ENCODE peak calls at places on chromosomes 5 and 9, in seven cellular contexts. X is activated CD8-positive, alpha-beta memory T cell treated with anti-CD3 and anti-CD28 coated beads for 48 hours; J is left cardiac atrium; G is RKO; I is tibial artery; Z is HEK293T; K is neural crest cell. B is an unnamed sample.

GRCh38 chr9:116928884-116929283 is 241.8 kb downstream of the TRIM32 start:
- DNase-seq in X (no peak), J (no peak), G (no peak), I (no peak), Z (no peak), K (no peak), B (peak; percentile 21)

GRCh38 chr5:90096415-90097081 is 313.0 kb downstream of the CETN3 start:
- DNase-seq in X (no peak), J (peak; percentile 79), G (peak; percentile 88), I (no peak), Z (peak; percentile 12), K (no peak), B (peak; percentile 20)

GRCh38 chr5:140351609-140352334 is 5.4 kb upstream of the HBEGF start:
- DNase-seq in X (no peak), J (no peak), G (peak; percentile 65), I (peak; percentile 48), Z (peak; percentile 61), K (peak; percentile 70), B (peak; percentile 62)

GRCh38 chr9:124784503-124784902 is 7.6 kb downstream of the OLFML2A start:
- DNase-seq in X (no peak), J (no peak), G (no peak), I (no peak), Z (no peak), K (no peak), B (no peak)

GRCh38 chr5:151812757-151813309 is 41.1 kb downstream of the G3BP1 start:
- DNase-seq in X (no peak), J (no peak), G (no peak), I (no peak), Z (no peak), K (no peak), B (no peak)

GRCh38 chr5:23448627-23449026 is 58.8 kb upstream of the PRDM9 start:
- DNase-seq in X (no peak), J (no peak), G (no peak), I (no peak), Z (no peak), K (no peak), B (no peak)

GRCh38 chr5:34480810-34481528 is 175.2 kb upstream of the RAI14 start:
- DNase-seq in X (no peak), J (no peak), G (no peak), I (no peak), Z (no peak), K (no peak), B (no peak)

GRCh38 chr9:4303002-4303401 is 3.1 kb upstream of the GLIS3 start:
- DNase-seq in X (no peak), J (no peak), G (no peak), I (no peak), Z (no peak), K (no peak), B (no peak)

GRCh38 chr9:121473229-121473628 is 26.4 kb downstream of the GGTA1 start:
- DNase-seq in X (no peak), J (no peak), G (no peak), I (no peak), Z (no peak), K (no peak), B (no peak)

GRCh38 chr5:34586117-34586885 is 69.8 kb upstream of the RAI14 start:
- DNase-seq in X (no peak), J (no peak), G (peak; percentile 28), I (no peak), Z (no peak), K (no peak), B (no peak)

GRCh38 chr9:116572095-116572748 is 114.9 kb upstream of the TRIM32 start:
- DNase-seq in X (no peak), J (peak; percentile 93), G (peak; percentile 77), I (peak; percentile 75), Z (peak; percentile 81), K (peak; percentile 79), B (peak; percentile 42)

GRCh38 chr5:102809033-102809432 is 53.9 kb downstream of the PAM start:
- DNase-seq in X (no peak), J (no peak), G (no peak), I (no peak), Z (no peak), K (no peak), B (no peak)

GRCh38 chr9:95793924-95794828 is 81.3 kb upstream of the ERCC6L2 start:
- DNase-seq in X (no peak), J (no peak), G (peak; percentile 37), I (no peak), Z (no peak), K (no peak), B (peak; percentile 10)

GRCh38 chr5:103454774-103455173 is 107.8 kb downstream of the NUDT12 start:
- DNase-seq in X (no peak), J (no peak), G (no peak), I (no peak), Z (no peak), K (no peak), B (no peak)